ENCODE peak calls at places on chromosomes 3 and 15, in five cellular contexts. One of them, this sample, is unnamed.

GRCh38 chr3:101038393-101038792 is 45.2 kb upstream of the ABI3BP start:
- DNase-seq in transverse colon: no peak
- DNase-seq in glomerular endothelial cell: no peak
- DNase-seq in NCI-H2171 treated with DMSO at 0.1 percent for 48 hours: no peak
- DNase-seq in naive thymus-derived CD8-positive, alpha-beta T cell: no peak
- DNase-seq in this sample: no peak

GRCh38 chr3:177410734-177411133 is 213.5 kb upstream of the TBL1XR1 start:
- DNase-seq in transverse colon: peak; percentile 26
- DNase-seq in NCI-H2171 treated with DMSO at 0.1 percent for 48 hours: peak; percentile 31
- DNase-seq in glomerular endothelial cell: no peak
- DNase-seq in naive thymus-derived CD8-positive, alpha-beta T cell: no peak
- DNase-seq in this sample: peak; percentile 19

GRCh38 chr3:37096292-37096691 is 78.1 kb downstream of the LRRFIP2 start:
- DNase-seq in transverse colon: no peak
- DNase-seq in naive thymus-derived CD8-positive, alpha-beta T cell: no peak
- DNase-seq in glomerular endothelial cell: peak; percentile 36
- DNase-seq in NCI-H2171 treated with DMSO at 0.1 percent for 48 hours: no peak
- DNase-seq in this sample: no peak

GRCh38 chr3:170869645-170870593 is at the start of gene RPL22L1:
- DNase-seq in NCI-H2171 treated with DMSO at 0.1 percent for 48 hours: no peak
- DNase-seq in transverse colon: peak; percentile 96
- DNase-seq in naive thymus-derived CD8-positive, alpha-beta T cell: peak; percentile 88
- DNase-seq in glomerular endothelial cell: peak; percentile 80
- DNase-seq in this sample: peak; percentile 95

GRCh38 chr15:51799908-51800252 is 29.6 kb upstream of the TMOD3 start:
- DNase-seq in NCI-H2171 treated with DMSO at 0.1 percent for 48 hours: no peak
- DNase-seq in naive thymus-derived CD8-positive, alpha-beta T cell: no peak
- DNase-seq in glomerular endothelial cell: no peak
- DNase-seq in transverse colon: no peak
- DNase-seq in this sample: no peak

GRCh38 chr3:116971531-116971930 is 262.0 kb downstream of the TUSC7 start:
- DNase-seq in naive thymus-derived CD8-positive, alpha-beta T cell: no peak
- DNase-seq in NCI-H2171 treated with DMSO at 0.1 percent for 48 hours: no peak
- DNase-seq in glomerular endothelial cell: no peak
- DNase-seq in transverse colon: no peak
- DNase-seq in this sample: no peak

GRCh38 chr15:82810061-82810862 is 834 bp downstream of the WHAMM start:
- DNase-seq in transverse colon: peak; percentile 37
- DNase-seq in NCI-H2171 treated with DMSO at 0.1 percent for 48 hours: peak; percentile 44
- DNase-seq in naive thymus-derived CD8-positive, alpha-beta T cell: peak; percentile 37
- DNase-seq in glomerular endothelial cell: no peak
- DNase-seq in this sample: peak; percentile 58

GRCh38 chr15:33201376-33202189 is 7.1 kb upstream of the FMN1 start:
- DNase-seq in transverse colon: peak; percentile 66
- DNase-seq in NCI-H2171 treated with DMSO at 0.1 percent for 48 hours: peak; percentile 67
- DNase-seq in naive thymus-derived CD8-positive, alpha-beta T cell: peak; percentile 6
- DNase-seq in glomerular endothelial cell: no peak
- DNase-seq in this sample: peak; percentile 16

GRCh38 chr3:26281284-26281977 is 341.1 kb upstream of the LRRC3B start:
- DNase-seq in naive thymus-derived CD8-positive, alpha-beta T cell: no peak
- DNase-seq in transverse colon: no peak
- DNase-seq in glomerular endothelial cell: no peak
- DNase-seq in NCI-H2171 treated with DMSO at 0.1 percent for 48 hours: no peak
- DNase-seq in this sample: no peak

GRCh38 chr3:16550305-16550675 is 36.8 kb upstream of the RFTN1 start:
- DNase-seq in transverse colon: no peak
- DNase-seq in naive thymus-derived CD8-positive, alpha-beta T cell: no peak
- DNase-seq in glomerular endothelial cell: peak; percentile 4
- DNase-seq in NCI-H2171 treated with DMSO at 0.1 percent for 48 hours: no peak
- DNase-seq in this sample: no peak

GRCh38 chr3:13045904-13046568 is 27.2 kb downstream of the IQSEC1 start:
- DNase-seq in NCI-H2171 treated with DMSO at 0.1 percent for 48 hours: peak; percentile 84
- DNase-seq in glomerular endothelial cell: no peak
- DNase-seq in naive thymus-derived CD8-positive, alpha-beta T cell: no peak
- DNase-seq in transverse colon: peak; percentile 59
- DNase-seq in this sample: no peak

GRCh38 chr3:112378989-112379692 is 46.2 kb downstream of the CD200 start:
- DNase-seq in glomerular endothelial cell: no peak
- DNase-seq in naive thymus-derived CD8-positive, alpha-beta T cell: no peak
- DNase-seq in NCI-H2171 treated with DMSO at 0.1 percent for 48 hours: peak; percentile 64
- DNase-seq in transverse colon: no peak
- DNase-seq in this sample: peak; percentile 71

GRCh38 chr15:36858423-36858822 is 241.9 kb downstream of the MEIS2 start:
- DNase-seq in glomerular endothelial cell: no peak
- DNase-seq in NCI-H2171 treated with DMSO at 0.1 percent for 48 hours: no peak
- DNase-seq in transverse colon: no peak
- DNase-seq in naive thymus-derived CD8-positive, alpha-beta T cell: no peak
- DNase-seq in this sample: no peak

GRCh38 chr3:109532257-109533216 is 195.2 kb upstream of the DPPA4 start:
- DNase-seq in glomerular endothelial cell: no peak
- DNase-seq in naive thymus-derived CD8-positive, alpha-beta T cell: peak; percentile 33
- DNase-seq in NCI-H2171 treated with DMSO at 0.1 percent for 48 hours: no peak
- DNase-seq in transverse colon: peak; percentile 39
- DNase-seq in this sample: peak; percentile 68

GRCh38 chr3:72319202-72320095 is 528.8 kb downstream of the SHQ1 start:
- DNase-seq in NCI-H2171 treated with DMSO at 0.1 percent for 48 hours: no peak
- DNase-seq in naive thymus-derived CD8-positive, alpha-beta T cell: no peak
- DNase-seq in glomerular endothelial cell: no peak
- DNase-seq in transverse colon: no peak
- DNase-seq in this sample: no peak

GRCh38 chr15:77440378-77440999 is 19.8 kb downstream of the HMG20A start:
- DNase-seq in NCI-H2171 treated with DMSO at 0.1 percent for 48 hours: no peak
- DNase-seq in naive thymus-derived CD8-positive, alpha-beta T cell: no peak
- DNase-seq in transverse colon: no peak
- DNase-seq in glomerular endothelial cell: no peak
- DNase-seq in this sample: no peak

GRCh38 chr15:80174017-80174746 is 21.4 kb downstream of the FAH start:
- DNase-seq in NCI-H2171 treated with DMSO at 0.1 percent for 48 hours: no peak
- DNase-seq in naive thymus-derived CD8-positive, alpha-beta T cell: no peak
- DNase-seq in glomerular endothelial cell: no peak
- DNase-seq in transverse colon: no peak
- DNase-seq in this sample: no peak

GRCh38 chr15:99181544-99181943 is 67.8 kb downstream of the TTC23 start:
- DNase-seq in naive thymus-derived CD8-positive, alpha-beta T cell: no peak
- DNase-seq in glomerular endothelial cell: no peak
- DNase-seq in NCI-H2171 treated with DMSO at 0.1 percent for 48 hours: no peak
- DNase-seq in transverse colon: no peak
- DNase-seq in this sample: no peak

GRCh38 chr3:187740446-187741399 is 4.5 kb downstream of the BCL6 start:
- DNase-seq in NCI-H2171 treated with DMSO at 0.1 percent for 48 hours: peak; percentile 56
- DNase-seq in glomerular endothelial cell: no peak
- DNase-seq in naive thymus-derived CD8-positive, alpha-beta T cell: peak; percentile 54
- DNase-seq in transverse colon: peak; percentile 76
- DNase-seq in this sample: peak; percentile 75

GRCh38 chr15:50828610-50829206 is 63.2 kb upstream of the SPPL2A start:
- DNase-seq in glomerular endothelial cell: no peak
- DNase-seq in transverse colon: peak; percentile 18
- DNase-seq in NCI-H2171 treated with DMSO at 0.1 percent for 48 hours: peak; percentile 23
- DNase-seq in naive thymus-derived CD8-positive, alpha-beta T cell: no peak
- DNase-seq in this sample: no peak

GRCh38 chr15:71002321-71002720 is 109.7 kb downstream of the LRRC49 start:
- DNase-seq in NCI-H2171 treated with DMSO at 0.1 percent for 48 hours: no peak
- DNase-seq in glomerular endothelial cell: no peak
- DNase-seq in transverse colon: no peak
- DNase-seq in naive thymus-derived CD8-positive, alpha-beta T cell: no peak
- DNase-seq in this sample: no peak

GRCh38 chr3:42691861-42692666 is 6.7 kb downstream of the KLHL40 start:
- DNase-seq in naive thymus-derived CD8-positive, alpha-beta T cell: no peak
- DNase-seq in glomerular endothelial cell: no peak
- DNase-seq in transverse colon: no peak
- DNase-seq in NCI-H2171 treated with DMSO at 0.1 percent for 48 hours: no peak
- DNase-seq in this sample: no peak

GRCh38 chr3:184662192-184662591 is 49.7 kb downstream of the MAGEF1 start:
- DNase-seq in naive thymus-derived CD8-positive, alpha-beta T cell: no peak
- DNase-seq in transverse colon: no peak
- DNase-seq in glomerular endothelial cell: no peak
- DNase-seq in NCI-H2171 treated with DMSO at 0.1 percent for 48 hours: no peak
- DNase-seq in this sample: no peak

GRCh38 chr15:30023798-30024295 is 58.9 kb upstream of the GOLGA8J start:
- DNase-seq in naive thymus-derived CD8-positive, alpha-beta T cell: no peak
- DNase-seq in transverse colon: no peak
- DNase-seq in glomerular endothelial cell: no peak
- DNase-seq in NCI-H2171 treated with DMSO at 0.1 percent for 48 hours: no peak
- DNase-seq in this sample: peak; percentile 58

GRCh38 chr3:168285506-168285905 is 189.8 kb upstream of the GOLIM4 start:
- DNase-seq in naive thymus-derived CD8-positive, alpha-beta T cell: no peak
- DNase-seq in NCI-H2171 treated with DMSO at 0.1 percent for 48 hours: no peak
- DNase-seq in transverse colon: no peak
- DNase-seq in glomerular endothelial cell: no peak
- DNase-seq in this sample: no peak

GRCh38 chr3:121690777-121691405 is 30.2 kb upstream of the HCLS1 start:
- DNase-seq in naive thymus-derived CD8-positive, alpha-beta T cell: no peak
- DNase-seq in NCI-H2171 treated with DMSO at 0.1 percent for 48 hours: no peak
- DNase-seq in transverse colon: no peak
- DNase-seq in glomerular endothelial cell: no peak
- DNase-seq in this sample: no peak

GRCh38 chr3:147649475-147649874 is 240.3 kb downstream of the ZIC1 start:
- DNase-seq in glomerular endothelial cell: no peak
- DNase-seq in NCI-H2171 treated with DMSO at 0.1 percent for 48 hours: no peak
- DNase-seq in naive thymus-derived CD8-positive, alpha-beta T cell: no peak
- DNase-seq in transverse colon: no peak
- DNase-seq in this sample: no peak

GRCh38 chr15:98813956-98814355 is 165.6 kb downstream of the IGF1R start:
- DNase-seq in glomerular endothelial cell: no peak
- DNase-seq in naive thymus-derived CD8-positive, alpha-beta T cell: no peak
- DNase-seq in NCI-H2171 treated with DMSO at 0.1 percent for 48 hours: no peak
- DNase-seq in transverse colon: no peak
- DNase-seq in this sample: no peak

GRCh38 chr3:127680790-127681189 is 8.0 kb downstream of the ABTB1 start:
- DNase-seq in naive thymus-derived CD8-positive, alpha-beta T cell: no peak
- DNase-seq in transverse colon: no peak
- DNase-seq in NCI-H2171 treated with DMSO at 0.1 percent for 48 hours: no peak
- DNase-seq in glomerular endothelial cell: no peak
- DNase-seq in this sample: no peak

GRCh38 chr15:31024979-31025378 is 33.6 kb upstream of the MTMR10 start:
- DNase-seq in NCI-H2171 treated with DMSO at 0.1 percent for 48 hours: no peak
- DNase-seq in transverse colon: no peak
- DNase-seq in glomerular endothelial cell: no peak
- DNase-seq in naive thymus-derived CD8-positive, alpha-beta T cell: no peak
- DNase-seq in this sample: no peak

GRCh38 chr15:88603885-88604284 is 17.3 kb upstream of the AEN start:
- DNase-seq in naive thymus-derived CD8-positive, alpha-beta T cell: no peak
- DNase-seq in transverse colon: no peak
- DNase-seq in glomerular endothelial cell: no peak
- DNase-seq in NCI-H2171 treated with DMSO at 0.1 percent for 48 hours: peak; percentile 18
- DNase-seq in this sample: peak; percentile 71

GRCh38 chr3:48270306-48270705 is 29.4 kb downstream of the ZNF589 start:
- DNase-seq in glomerular endothelial cell: no peak
- DNase-seq in NCI-H2171 treated with DMSO at 0.1 percent for 48 hours: no peak
- DNase-seq in transverse colon: no peak
- DNase-seq in naive thymus-derived CD8-positive, alpha-beta T cell: no peak
- DNase-seq in this sample: no peak

GRCh38 chr3:152176241-152176640 is 92.5 kb upstream of the MBNL1 start:
- DNase-seq in glomerular endothelial cell: no peak
- DNase-seq in transverse colon: no peak
- DNase-seq in naive thymus-derived CD8-positive, alpha-beta T cell: no peak
- DNase-seq in NCI-H2171 treated with DMSO at 0.1 percent for 48 hours: no peak
- DNase-seq in this sample: no peak

GRCh38 chr3:65604863-65605526 is 433.7 kb downstream of the MAGI1 start:
- DNase-seq in naive thymus-derived CD8-positive, alpha-beta T cell: no peak
- DNase-seq in transverse colon: no peak
- DNase-seq in NCI-H2171 treated with DMSO at 0.1 percent for 48 hours: no peak
- DNase-seq in glomerular endothelial cell: no peak
- DNase-seq in this sample: no peak

GRCh38 chr15:96346409-96346808 is 15.9 kb downstream of the NR2F2 start:
- DNase-seq in glomerular endothelial cell: no peak
- DNase-seq in transverse colon: no peak
- DNase-seq in naive thymus-derived CD8-positive, alpha-beta T cell: no peak
- DNase-seq in NCI-H2171 treated with DMSO at 0.1 percent for 48 hours: no peak
- DNase-seq in this sample: no peak

GRCh38 chr15:96586901-96587300 is 256.4 kb downstream of the NR2F2 start:
- DNase-seq in naive thymus-derived CD8-positive, alpha-beta T cell: no peak
- DNase-seq in NCI-H2171 treated with DMSO at 0.1 percent for 48 hours: no peak
- DNase-seq in glomerular endothelial cell: no peak
- DNase-seq in transverse colon: no peak
- DNase-seq in this sample: no peak

GRCh38 chr3:197186887-197187588 is 111.4 kb downstream of the DLG1 start:
- DNase-seq in glomerular endothelial cell: peak; percentile 44
- DNase-seq in NCI-H2171 treated with DMSO at 0.1 percent for 48 hours: peak; percentile 75
- DNase-seq in naive thymus-derived CD8-positive, alpha-beta T cell: peak; percentile 19
- DNase-seq in transverse colon: no peak
- DNase-seq in this sample: peak; percentile 16

GRCh38 chr3:171506743-171507319 is 46.6 kb upstream of the TNIK start:
- DNase-seq in NCI-H2171 treated with DMSO at 0.1 percent for 48 hours: no peak
- DNase-seq in transverse colon: no peak
- DNase-seq in glomerular endothelial cell: no peak
- DNase-seq in naive thymus-derived CD8-positive, alpha-beta T cell: no peak
- DNase-seq in this sample: no peak

GRCh38 chr3:62795978-62796635 is 79.1 kb downstream of the CADPS start:
- DNase-seq in NCI-H2171 treated with DMSO at 0.1 percent for 48 hours: no peak
- DNase-seq in glomerular endothelial cell: no peak
- DNase-seq in transverse colon: no peak
- DNase-seq in naive thymus-derived CD8-positive, alpha-beta T cell: no peak
- DNase-seq in this sample: no peak